ENCODE peak calls at places on chromosomes 6 and 20, in six cellular contexts. Q is cardiac muscle cell; O is CD8-positive, alpha-beta T cell; V is IMR-90; L is substantia nigra; M is HepG2. Z is an unnamed sample.

GRCh38 chr6:146361367-146361924 is 182.2 kb upstream of the RAB32 start:
- DNase-seq in Q (peak), O (no peak), V (no peak), L (no peak), M (no peak), Z (no peak)

GRCh38 chr6:38404355-38404754 is 235.4 kb downstream of the BTBD9 start:
- DNase-seq in Q (peak), O (no peak), V (no peak), L (no peak), M (peak), Z (no peak)

GRCh38 chr6:42898891-42899361 is 16.9 kb upstream of the PTCRA start:
- DNase-seq in Q (peak), O (peak), V (peak), L (peak), M (peak), Z (peak)

GRCh38 chr6:3382399-3383279 is 74.2 kb downstream of the SLC22A23 start:
- DNase-seq in Q (no peak), O (no peak), V (peak), L (no peak), M (peak), Z (no peak)

GRCh38 chr20:61968036-61968810 is 97.5 kb downstream of the TAF4 start:
- DNase-seq in Q (no peak), O (peak), V (no peak), L (no peak), M (no peak), Z (no peak)

GRCh38 chr20:37640600-37641561 is 52.9 kb upstream of the CTNNBL1 start:
- DNase-seq in Q (peak), O (no peak), V (no peak), L (no peak), M (no peak), Z (no peak)

GRCh38 chr20:1005452-1006027 is 3.4 kb upstream of the RSPO4 start:
- DNase-seq in Q (peak), O (no peak), V (peak), L (no peak), M (peak), Z (no peak)

GRCh38 chr6:157613011-157613522 is 210.0 kb upstream of the SNX9 start:
- DNase-seq in Q (peak), O (no peak), V (peak), L (no peak), M (peak), Z (peak)

GRCh38 chr6:88869263-88870023 is 94.0 kb downstream of the RNGTT start:
- DNase-seq in Q (no peak), O (no peak), V (peak), L (no peak), M (no peak), Z (no peak)

GRCh38 chr6:150756170-150756569 is 109.3 kb upstream of the MTHFD1L start:
- DNase-seq in Q (no peak), O (no peak), V (no peak), L (no peak), M (no peak), Z (no peak)

GRCh38 chr6:22413681-22414305 is 117.0 kb upstream of the PRL start:
- DNase-seq in Q (peak), O (no peak), V (peak), L (no peak), M (no peak), Z (no peak)

GRCh38 chr20:63223121-63223825 is 7.3 kb upstream of the YTHDF1 start:
- DNase-seq in Q (peak), O (peak), V (peak), L (no peak), M (peak), Z (no peak)

GRCh38 chr20:17666491-17666890 is 15.6 kb downstream of the RRBP1 start:
- DNase-seq in Q (peak), O (no peak), V (peak), L (no peak), M (no peak), Z (no peak)

GRCh38 chr6:90369651-90370050 is 73.0 kb upstream of the BACH2 start:
- DNase-seq in Q (peak), O (no peak), V (no peak), L (no peak), M (no peak), Z (no peak)

GRCh38 chr6:40037271-40037670 is 103.0 kb upstream of the MOCS1 start:
- DNase-seq in Q (no peak), O (no peak), V (no peak), L (no peak), M (no peak), Z (no peak)

GRCh38 chr6:35297541-35298481 is at the start of gene DEF6:
- DNase-seq in Q (peak), O (peak), V (peak), L (no peak), M (peak), Z (no peak)

GRCh38 chr6:35441642-35442041 is 10.5 kb upstream of the FANCE start:
- DNase-seq in Q (no peak), O (no peak), V (no peak), L (no peak), M (no peak), Z (no peak)

GRCh38 chr6:122853259-122853995 is 64.4 kb downstream of the SMPDL3A start:
- DNase-seq in Q (no peak), O (no peak), V (no peak), L (no peak), M (no peak), Z (no peak)

GRCh38 chr6:162684961-162685360 is 42.6 kb downstream of the PRKN start:
- DNase-seq in Q (no peak), O (no peak), V (no peak), L (no peak), M (no peak), Z (no peak)

GRCh38 chr20:19628570-19629134 is 129.4 kb upstream of the RIN2 start:
- DNase-seq in Q (peak), O (no peak), V (peak), L (no peak), M (peak), Z (no peak)

GRCh38 chr6:43516697-43517502 is at the start of the genes POLR1C and YIPF3:
- DNase-seq in Q (peak), O (peak), V (peak), L (peak), M (peak), Z (peak)

DNA sequence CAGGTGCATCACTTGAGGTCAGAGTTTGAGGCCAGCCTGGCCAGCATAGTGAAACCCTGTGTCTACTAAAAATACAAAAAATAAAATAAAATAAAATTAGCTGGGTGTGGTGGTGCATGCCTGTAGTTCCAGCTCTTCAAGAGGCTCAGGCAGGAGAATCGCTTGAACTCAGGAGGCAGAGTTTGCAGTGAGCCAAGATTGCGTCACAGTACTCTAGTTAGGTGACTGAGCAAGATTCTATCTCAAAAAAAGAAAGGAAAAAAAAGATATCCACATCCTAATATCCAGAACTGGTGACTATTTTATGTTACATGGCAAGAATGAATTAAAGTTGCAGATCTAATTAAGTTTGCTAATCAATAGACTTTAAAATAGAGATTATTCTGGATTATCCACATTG is 32.5 kb downstream of the SCGN start:
- DNase-seq in Q (no peak), O (no peak), V (no peak), L (no peak), M (no peak), Z (no peak)
- H3K27ac ChIP-seq in Q (no peak), O (no peak), V (no peak), L (no peak), M (no peak), Z (no peak)

DNA sequence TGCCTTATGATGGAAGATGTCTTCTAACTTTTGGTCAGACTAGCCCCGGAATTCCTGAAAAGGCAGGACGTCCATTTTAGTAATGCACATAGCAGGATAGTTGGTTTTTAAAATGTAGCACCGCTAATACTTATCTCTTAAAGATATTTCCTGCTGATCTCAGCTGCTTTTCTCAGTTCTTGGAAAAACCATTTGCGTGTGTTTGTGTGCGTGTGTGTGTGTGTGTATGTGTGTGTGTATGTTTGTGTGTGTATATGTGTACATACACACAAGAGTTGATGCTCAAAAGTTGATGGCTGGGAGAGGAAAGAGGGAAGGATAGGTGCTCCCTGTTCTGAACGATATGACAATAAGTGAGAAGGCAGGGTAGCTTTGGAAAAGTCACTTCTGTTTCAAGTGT is 61.7 kb upstream of the SUPT3H start:
- DNase-seq in Q (no peak), O (no peak), V (no peak), L (no peak), M (no peak), Z (no peak)
- H3K27ac ChIP-seq in Q (no peak), O (no peak), V (no peak), L (no peak), M (no peak), Z (no peak)

GRCh38 chr6:69090132-69090531 is 455.1 kb downstream of the ADGRB3 start:
- DNase-seq in Q (peak), O (no peak), V (peak), L (no peak), M (no peak), Z (no peak)
- H3K27ac ChIP-seq in Q (no peak), O (no peak), V (no peak), L (no peak), M (no peak), Z (no peak)

GRCh38 chr6:49790340-49790739 is 3.3 kb upstream of the PGK2 start:
- DNase-seq in Q (no peak), O (no peak), V (no peak), L (no peak), M (no peak), Z (no peak)
- H3K27ac ChIP-seq in Q (no peak), O (no peak), V (no peak), L (no peak), M (no peak), Z (no peak)

DNA sequence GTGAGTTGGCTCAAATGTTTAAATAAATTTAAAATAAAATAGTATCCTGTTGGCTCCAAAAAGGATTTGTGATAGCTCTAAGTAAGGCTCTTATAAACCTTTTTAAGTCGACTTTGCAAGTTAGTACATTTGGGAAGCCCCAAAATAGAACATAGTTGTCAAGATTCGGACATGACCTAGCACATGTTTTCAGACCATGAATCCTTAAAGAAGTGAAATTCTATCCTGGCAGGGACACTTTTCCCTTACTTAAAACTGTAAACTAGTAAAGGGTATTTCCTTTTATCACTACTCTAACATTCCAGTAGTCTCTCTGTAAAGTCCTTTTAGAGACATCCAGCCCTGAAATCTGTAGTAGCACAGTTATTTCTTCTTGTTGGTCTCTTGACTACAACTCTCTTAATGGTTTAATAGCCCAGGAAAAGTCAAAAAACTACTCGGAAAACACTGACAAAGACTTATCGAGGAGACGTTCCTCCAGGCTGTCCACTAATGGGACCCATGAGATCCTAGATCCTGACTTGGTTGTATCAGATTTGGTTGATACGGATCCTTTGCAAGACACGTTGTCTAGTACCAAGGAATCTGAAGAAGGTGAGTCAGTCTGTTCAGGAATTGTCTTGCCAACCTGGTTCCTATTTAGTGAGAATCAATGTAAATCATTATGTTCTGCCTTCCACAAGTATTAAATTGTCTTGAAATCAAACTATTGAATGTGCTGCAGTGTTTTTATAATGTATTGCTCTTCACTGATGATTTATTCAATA is 83.6 kb downstream of the SCAND1 start:
- DNase-seq in Q (no peak), O (no peak), V (no peak), L (no peak), M (no peak), Z (no peak)
- H3K27ac ChIP-seq in Q (peak), O (no peak), V (peak), L (no peak), M (no peak), Z (no peak)

DNA sequence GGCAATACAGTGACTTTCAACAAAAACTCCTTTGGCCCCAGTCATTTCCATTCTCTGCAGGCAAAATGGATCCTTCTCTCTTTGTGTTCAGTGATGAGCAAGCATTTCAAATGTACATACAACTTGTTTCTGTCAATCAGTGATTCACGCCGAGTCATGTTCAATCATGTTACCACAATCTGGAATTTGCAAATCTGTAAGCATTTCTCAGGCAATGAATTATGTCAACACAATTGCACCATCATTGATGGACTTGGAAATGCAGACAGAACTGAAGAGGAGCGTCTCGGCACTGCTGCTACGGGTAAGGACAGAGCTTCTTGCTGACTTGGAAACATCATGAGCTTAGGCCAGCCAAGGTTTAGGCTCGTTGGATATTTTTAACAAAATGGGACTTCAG is 132.8 kb upstream of the AGPAT4 start:
- DNase-seq in Q (peak), O (no peak), V (peak), L (no peak), M (no peak), Z (no peak)
- H3K27ac ChIP-seq in Q (no peak), O (no peak), V (no peak), L (no peak), M (no peak), Z (no peak)

Z was measured in caudate nucleus.